ENCODE peak calls at places on chromosomes 3 and 15, in five cellular contexts. K is A549; Q is stomach; B is CD4-positive, alpha-beta memory T cell; I is psoas muscle. S is an unnamed sample. For H3K4me1, the result is how much of the 10 kb centered on the place peaks cover.

GRCh38 chr15:50144342-50145120 is 25.5 kb upstream of the ATP8B4 start:
- DNase-seq in Q (no peak), B (no peak), I (no peak), K (no peak), S (no peak)

GRCh38 chr15:78438595-78439285 is 724 bp downstream of the IREB2 start:
- DNase-seq in Q (no peak), I (no peak), K (peak), B (peak), S (no peak)

GRCh38 chr15:97815841-97816240 is 144.7 kb upstream of the ARRDC4 start:
- DNase-seq in Q (no peak), B (no peak), I (no peak), K (no peak), S (no peak)

GRCh38 chr3:140206196-140207040 is 271.4 kb downstream of the CLSTN2 start:
- DNase-seq in Q (no peak), K (peak), B (no peak), I (no peak), S (no peak)

GRCh38 chr15:68816795-68817303 is 3.8 kb downstream of the ANP32A start:
- DNase-seq in B (no peak), K (peak), I (no peak), Q (no peak), S (no peak)

GRCh38 chr15:73927476-73928240 is 1.4 kb downstream of the LOXL1 start:
- DNase-seq in K (peak), B (peak), Q (peak), I (peak), S (no peak)

GRCh38 chr3:5021571-5022092 is 42.4 kb downstream of the BHLHE40 start:
- DNase-seq in K (peak), B (no peak), Q (no peak), I (no peak), S (no peak)

GRCh38 chr15:47959617-47960398 is 161.0 kb upstream of the SLC24A5 start:
- DNase-seq in B (no peak), K (no peak), Q (no peak), I (no peak), S (no peak)

GRCh38 chr3:69326821-69327433 is 59.0 kb downstream of the FRMD4B start:
- DNase-seq in B (peak), Q (no peak), K (no peak), I (no peak), S (no peak)
- H3K4me3 ChIP-seq in B (no peak), Q (no peak), K (no peak), I (no peak), S (no peak)

GRCh38 chr15:67164811-67165652 is 89.4 kb downstream of the AAGAB start:
- DNase-seq in K (no peak), I (no peak), Q (no peak), B (no peak), S (no peak)

GRCh38 chr15:67163180-67163579 is 91.3 kb downstream of the AAGAB start:
- DNase-seq in I (no peak), B (no peak), Q (no peak), K (no peak), S (no peak)

GRCh38 chr15:67161412-67161811 is 93.0 kb downstream of the AAGAB start:
- DNase-seq in I (no peak), K (no peak), Q (no peak), B (no peak), S (no peak)

GRCh38 chr15:67164401-67164791 is 90.1 kb downstream of the AAGAB start:
- DNase-seq in I (no peak), Q (no peak), B (no peak), K (no peak), S (no peak)

GRCh38 chr15:67161881-67162280 is 92.6 kb downstream of the AAGAB start:
- DNase-seq in K (no peak), Q (no peak), I (no peak), B (no peak), S (no peak)
- H3K4me1 ChIP-seq in K (half or more), Q (under half), I (half or more), B (under half), S (half or more)

DNA sequence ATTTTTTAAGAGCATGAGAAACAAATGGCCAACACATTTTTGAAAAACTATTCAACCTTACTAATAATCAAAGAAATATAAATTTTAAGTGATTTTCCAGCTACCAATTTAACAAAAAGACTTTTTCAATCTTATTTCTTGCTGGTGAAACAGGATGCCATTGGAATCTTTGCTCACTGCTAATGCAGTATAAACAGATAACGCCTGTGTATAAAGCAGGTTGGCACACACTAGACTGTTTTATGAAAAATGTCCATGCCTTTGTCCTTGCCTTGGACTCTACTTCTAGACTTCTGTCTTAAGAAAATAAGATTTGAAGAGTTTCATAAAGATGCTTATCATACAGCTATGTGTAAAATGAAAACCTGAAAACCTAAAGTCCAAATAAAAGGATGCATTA is 5.0 kb upstream of the VGLL4 start:
- DNase-seq in B (no peak), K (no peak), Q (no peak), I (no peak), S (no peak)
- H3K27ac ChIP-seq in B (no peak), K (no peak), Q (no peak), I (no peak), S (no peak)

GRCh38 chr3:128698211-128699011 is 27.6 kb upstream of the RAB7A start:
- DNase-seq in I (peak), Q (peak), K (peak), B (no peak), S (no peak)
- H3K4me3 ChIP-seq in I (peak), Q (peak), K (peak), B (no peak), S (peak)